ENCODE peak calls at places on chromosomes 7 and 10, in nine cellular contexts. H, A, J, N, D, Y, W, C and V are unnamed samples.

GRCh38 chr7:149286811-149287400 is 24.9 kb downstream of the ZNF783 start:
- DNase-seq in A (no peak), D (no peak), Y (no peak), H (no peak), W (no peak), C (no peak), N (no peak), J (no peak), V (peak; percentile 55)

GRCh38 chr10:109912335-109913282 is 10.7 kb downstream of the XPNPEP1 start:
- DNase-seq in H (no peak), Y (no peak), N (no peak), W (no peak), A (peak; percentile 84), C (no peak), D (no peak), J (no peak), V (no peak)

GRCh38 chr7:130334274-130334673 is 10.3 kb upstream of the CPA5 start:
- DNase-seq in H (no peak), Y (no peak), J (no peak), D (no peak), C (no peak), N (no peak), A (no peak), W (no peak), V (no peak)

GRCh38 chr10:107733731-107734130 is 569.2 kb upstream of the SORCS1 start:
- DNase-seq in W (no peak), J (no peak), A (no peak), Y (no peak), N (no peak), C (no peak), D (no peak), H (no peak), V (no peak)

GRCh38 chr10:130244031-130244927 is 108.1 kb downstream of the GLRX3 start:
- DNase-seq in A (no peak), H (no peak), W (peak; percentile 54), C (no peak), J (no peak), D (no peak), Y (no peak), N (no peak), V (peak; percentile 10)

GRCh38 chr10:102615361-102615760 is 28.9 kb upstream of the TRIM8 start:
- DNase-seq in H (peak; percentile 20), J (no peak), C (peak; percentile 63), A (no peak), W (no peak), N (no peak), D (no peak), Y (no peak), V (no peak)

GRCh38 chr7:131244259-131244852 is 83.3 kb upstream of the MKLN1 start:
- DNase-seq in N (peak; percentile 81), A (no peak), H (peak; percentile 79), C (no peak), W (no peak), Y (peak; percentile 17), D (no peak), J (peak; percentile 71), V (no peak)

GRCh38 chr10:61612009-61612408 is 50.7 kb upstream of the CABCOCO1 start:
- DNase-seq in H (no peak), D (no peak), J (peak; percentile 34), N (no peak), A (no peak), C (no peak), Y (no peak), W (no peak), V (no peak)

GRCh38 chr10:43000021-43000411 is 76.9 kb upstream of the RET start:
- DNase-seq in A (no peak), N (peak; percentile 40), D (no peak), Y (no peak), W (no peak), H (no peak), C (no peak), J (no peak), V (no peak)

GRCh38 chr10:124145109-124145860 is 51.9 kb upstream of the CHST15 start:
- DNase-seq in Y (peak; percentile 46), J (peak; percentile 57), D (no peak), N (peak; percentile 85), C (no peak), W (no peak), H (no peak), A (no peak), V (peak; percentile 34)

GRCh38 chr7:37921340-37921805 is 933 bp downstream of the EPDR1 start:
- DNase-seq in D (no peak), N (no peak), Y (peak; percentile 45), H (peak; percentile 76), C (peak; percentile 64), A (no peak), J (peak; percentile 68), W (no peak), V (no peak)

GRCh38 chr7:42250411-42250810 is 13.4 kb upstream of the GLI3 start:
- DNase-seq in W (no peak), A (no peak), N (no peak), D (no peak), J (no peak), Y (no peak), C (no peak), H (no peak), V (no peak)

GRCh38 chr10:102408728-102409603 is 9.6 kb downstream of the PSD start:
- DNase-seq in N (peak; percentile 95), W (no peak), J (peak; percentile 79), A (no peak), C (peak; percentile 84), D (peak; percentile 89), Y (peak; percentile 64), H (no peak), V (no peak)

DNA sequence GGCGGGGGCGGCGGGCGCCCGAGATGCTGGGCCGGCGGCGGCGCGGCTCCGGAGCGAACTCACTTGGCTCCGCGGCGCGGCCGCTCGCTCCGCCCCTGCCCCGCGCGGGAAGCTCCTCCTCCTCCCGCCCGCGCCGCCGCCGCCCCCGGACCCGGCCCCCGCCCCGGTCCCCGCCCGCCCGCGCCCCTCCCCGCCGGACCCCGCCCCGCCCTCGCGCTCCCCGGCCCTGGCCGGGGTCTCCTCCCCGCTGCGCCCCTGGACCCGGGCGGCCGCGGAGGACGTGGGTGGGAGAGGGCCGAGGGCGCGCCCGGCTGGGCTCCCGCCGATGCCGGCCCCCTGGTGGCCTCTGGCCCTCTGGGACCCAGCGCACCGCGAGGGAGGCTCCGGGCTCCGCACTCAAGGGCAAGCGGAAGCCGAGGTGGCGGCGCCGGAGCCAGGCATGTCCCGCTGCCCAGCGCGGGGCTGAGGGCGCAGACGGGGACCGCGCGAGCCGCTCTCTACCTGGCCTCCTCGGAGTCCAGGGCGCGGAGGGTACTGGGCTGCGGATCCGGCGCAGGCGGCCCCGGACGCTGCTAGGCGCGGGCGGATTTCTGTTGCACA is at the start of gene TCERG1L:
- DNase-seq in D (peak; percentile 83), W (no peak), Y (no peak), C (no peak), H (no peak), N (no peak), J (peak; percentile 63), A (no peak), V (no peak)
- TF ChIP-seq EP300 in D (no peak), W (no peak), Y (no peak), C (no peak), H (no peak), N (no peak), J (no peak), A (no peak), V (no peak)

DNA sequence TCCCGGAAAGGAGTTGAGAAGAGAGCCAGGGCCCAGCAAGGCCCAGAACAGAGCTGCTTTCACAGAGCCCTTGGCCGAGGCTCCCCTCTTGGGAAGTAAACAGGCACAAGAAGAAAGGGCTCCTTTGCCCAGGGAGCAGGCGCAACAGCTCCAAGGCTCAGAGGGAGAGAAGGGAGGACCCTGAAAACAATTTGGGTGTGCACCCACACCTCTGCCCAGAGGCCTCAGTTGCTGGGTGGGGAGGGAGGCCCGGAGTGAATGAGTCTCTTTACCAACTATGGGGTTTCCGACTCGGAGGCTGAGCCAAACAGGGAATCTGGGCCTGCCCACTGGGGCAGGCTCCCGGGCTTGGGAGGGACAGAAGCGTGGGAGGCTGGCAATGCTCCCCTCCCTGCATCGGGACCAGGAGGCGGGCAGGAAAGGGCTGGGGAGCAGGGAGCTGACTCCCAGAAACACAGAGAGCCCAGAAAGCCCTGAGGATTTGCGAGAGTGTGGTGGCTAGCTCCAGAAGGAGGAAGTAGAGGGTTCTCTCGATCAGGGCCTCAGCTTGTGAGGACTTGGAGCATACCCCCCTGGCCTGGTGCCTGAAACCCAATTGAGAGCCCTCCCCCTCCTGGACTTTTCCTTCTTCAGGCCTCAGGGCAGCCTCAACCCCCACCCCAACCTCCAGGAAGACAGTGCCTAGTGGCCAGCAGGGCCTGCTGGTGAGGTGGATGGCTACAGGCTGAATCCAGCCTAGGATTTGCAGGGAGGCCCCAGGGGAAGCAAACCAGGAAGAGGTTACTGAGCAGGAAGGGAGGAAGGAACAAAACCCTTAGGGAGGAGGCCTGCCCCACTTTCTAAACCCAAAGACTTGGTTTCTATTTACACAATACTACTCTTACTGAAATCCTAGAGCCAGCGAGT is 6.2 kb downstream of the C10orf105 start:
- DNase-seq in D (peak; percentile 74), C (peak; percentile 63), N (peak; percentile 96), H (no peak), A (no peak), J (peak; percentile 94), Y (peak; percentile 69), W (peak; percentile 94), V (peak; percentile 65)
- TF ChIP-seq POLR2A in D (no peak), C (no peak), N (no peak), H (no peak), A (no peak), J (no peak), Y (no peak), W (no peak), V (no peak)

DNA sequence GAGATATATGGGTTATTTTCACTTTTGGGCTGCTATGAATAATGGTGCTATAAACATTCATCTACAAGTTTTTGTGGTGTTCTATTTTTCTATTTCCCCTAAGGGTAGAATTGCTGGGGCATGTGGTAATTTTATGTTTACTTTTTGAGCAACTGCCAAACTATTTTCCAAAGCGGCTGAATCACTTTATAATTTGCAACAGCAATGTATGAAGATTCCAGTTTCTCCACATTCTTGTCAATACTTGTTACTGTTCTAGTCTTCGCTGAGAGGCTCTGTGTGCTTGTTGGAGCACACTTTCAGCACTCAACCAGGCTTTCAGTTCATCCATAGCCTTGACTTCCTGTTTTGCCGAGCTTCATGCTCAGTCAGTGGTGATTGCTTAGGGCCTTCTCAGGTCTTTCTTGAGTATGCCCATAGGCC is 39.0 kb downstream of the ADK start:
- DNase-seq in D (no peak), W (no peak), N (no peak), A (peak; percentile 49), C (no peak), H (peak; percentile 61), J (no peak), Y (peak; percentile 21), V (no peak)
- H3K4me1 ChIP-seq in D (peaks cover 23% of the 10 kb centered on the region), W (peaks cover 58% of the 10 kb centered on the region), N (no peaks in the 10 kb centered on the region), A (no peaks in the 10 kb centered on the region), C (peaks cover 7% of the 10 kb centered on the region), H (peaks cover 38% of the 10 kb centered on the region), J (no peaks in the 10 kb centered on the region), Y (peaks cover 9% of the 10 kb centered on the region), V (peaks cover 21% of the 10 kb centered on the region)

DNA sequence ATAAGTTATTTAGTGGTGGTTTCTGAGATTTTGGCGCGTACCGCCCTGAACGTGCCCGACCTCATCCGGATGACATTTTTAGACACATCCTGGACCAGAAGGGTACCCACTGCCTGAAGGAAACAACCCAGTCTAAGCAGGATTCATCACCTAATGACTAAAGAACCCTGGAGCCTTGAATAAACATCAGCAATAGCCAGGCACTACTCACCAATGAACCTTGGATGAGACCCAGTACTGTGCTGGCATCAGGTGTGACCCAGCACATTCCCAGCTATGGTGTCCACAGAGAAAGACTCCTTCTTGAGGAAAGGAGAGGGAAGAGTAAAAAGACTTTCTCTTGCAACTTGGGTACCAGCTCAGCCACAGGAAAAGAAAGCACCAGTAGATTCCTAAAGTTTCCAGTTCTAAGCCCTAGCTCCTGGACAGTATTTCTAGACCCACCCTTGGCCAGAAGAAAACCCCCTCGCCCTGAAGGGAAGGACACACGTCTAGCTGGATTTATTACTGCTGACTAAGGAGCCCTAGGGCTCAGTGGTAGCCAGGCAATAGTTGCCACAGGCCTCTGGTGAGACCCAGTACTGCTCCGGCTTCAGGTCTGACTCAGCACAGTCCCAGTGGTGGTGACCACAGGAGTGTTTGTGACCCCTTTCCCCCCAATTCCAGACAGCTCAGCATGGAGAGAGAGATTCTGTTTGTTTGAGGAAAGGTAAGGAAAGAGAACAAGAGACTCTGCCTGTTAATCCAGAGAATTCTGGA is 32.5 kb downstream of the ZNF277 start:
- DNase-seq in W (no peak), H (peak; percentile 62), A (no peak), J (no peak), C (no peak), D (no peak), N (no peak), Y (no peak), V (no peak)
- TF ChIP-seq EP300 in W (no peak), H (no peak), A (no peak), J (no peak), C (no peak), D (no peak), N (no peak), Y (no peak), V (no peak)